ENCODE peak calls at places on chromosomes 11 and 22, in six cellular contexts. One of them, this sample, is unnamed.

GRCh38 chr11:2681408-2682145 is 18.2 kb downstream of the KCNQ1OT1 start:
- DNase-seq in osteocyte: peak
- DNase-seq in A549: no peak
- DNase-seq in activated CD8-positive, alpha-beta memory T cell treated with anti-CD3 and anti-CD28 coated beads for 4 hours: no peak
- DNase-seq in NCI-H345: no peak
- DNase-seq in AG20443: no peak
- DNase-seq in this sample: no peak

GRCh38 chr11:834371-835316 is 1.9 kb downstream of the CD151 start:
- DNase-seq in osteocyte: peak
- DNase-seq in A549: peak
- DNase-seq in activated CD8-positive, alpha-beta memory T cell treated with anti-CD3 and anti-CD28 coated beads for 4 hours: no peak
- DNase-seq in NCI-H345: no peak
- DNase-seq in AG20443: peak
- DNase-seq in this sample: peak

GRCh38 chr22:23110922-23111527 is 30.8 kb downstream of the RSPH14 start:
- DNase-seq in osteocyte: no peak
- DNase-seq in A549: no peak
- DNase-seq in activated CD8-positive, alpha-beta memory T cell treated with anti-CD3 and anti-CD28 coated beads for 4 hours: no peak
- DNase-seq in NCI-H345: peak
- DNase-seq in AG20443: no peak
- DNase-seq in this sample: no peak

GRCh38 chr22:31085493-31085824 is 4.3 kb downstream of the SMTN start:
- DNase-seq in osteocyte: no peak
- DNase-seq in A549: no peak
- DNase-seq in activated CD8-positive, alpha-beta memory T cell treated with anti-CD3 and anti-CD28 coated beads for 4 hours: no peak
- DNase-seq in NCI-H345: no peak
- DNase-seq in AG20443: no peak
- DNase-seq in this sample: no peak

GRCh38 chr22:43980579-43980978 is 25.3 kb downstream of the SAMM50 start:
- DNase-seq in osteocyte: no peak
- DNase-seq in A549: no peak
- DNase-seq in activated CD8-positive, alpha-beta memory T cell treated with anti-CD3 and anti-CD28 coated beads for 4 hours: no peak
- DNase-seq in NCI-H345: no peak
- DNase-seq in AG20443: no peak
- DNase-seq in this sample: no peak

GRCh38 chr11:69640995-69641581 is at the start of gene CCND1:
- DNase-seq in osteocyte: peak
- DNase-seq in A549: peak
- DNase-seq in activated CD8-positive, alpha-beta memory T cell treated with anti-CD3 and anti-CD28 coated beads for 4 hours: no peak
- DNase-seq in NCI-H345: peak
- DNase-seq in AG20443: peak
- DNase-seq in this sample: peak

GRCh38 chr22:42536166-42536565 is 16.6 kb upstream of the RRP7A start:
- DNase-seq in osteocyte: no peak
- DNase-seq in A549: no peak
- DNase-seq in activated CD8-positive, alpha-beta memory T cell treated with anti-CD3 and anti-CD28 coated beads for 4 hours: no peak
- DNase-seq in NCI-H345: no peak
- DNase-seq in AG20443: no peak
- DNase-seq in this sample: no peak

GRCh38 chr11:83044958-83045712 is 26.6 kb downstream of the RAB30 start:
- DNase-seq in osteocyte: no peak
- DNase-seq in A549: peak
- DNase-seq in activated CD8-positive, alpha-beta memory T cell treated with anti-CD3 and anti-CD28 coated beads for 4 hours: no peak
- DNase-seq in NCI-H345: peak
- DNase-seq in AG20443: peak
- DNase-seq in this sample: no peak

GRCh38 chr11:75204685-75205667 is 35.6 kb upstream of the TPBGL start:
- DNase-seq in osteocyte: peak
- DNase-seq in A549: peak
- DNase-seq in activated CD8-positive, alpha-beta memory T cell treated with anti-CD3 and anti-CD28 coated beads for 4 hours: peak
- DNase-seq in NCI-H345: peak
- DNase-seq in AG20443: peak
- DNase-seq in this sample: peak

GRCh38 chr22:21730535-21731308 is 4.9 kb downstream of the YPEL1 start:
- DNase-seq in osteocyte: no peak
- DNase-seq in A549: no peak
- DNase-seq in activated CD8-positive, alpha-beta memory T cell treated with anti-CD3 and anti-CD28 coated beads for 4 hours: no peak
- DNase-seq in NCI-H345: no peak
- DNase-seq in AG20443: no peak
- DNase-seq in this sample: no peak

GRCh38 chr22:46367707-46368191 is 32.2 kb downstream of the TRMU start:
- DNase-seq in osteocyte: no peak
- DNase-seq in A549: peak
- DNase-seq in activated CD8-positive, alpha-beta memory T cell treated with anti-CD3 and anti-CD28 coated beads for 4 hours: peak
- DNase-seq in NCI-H345: peak
- DNase-seq in AG20443: peak
- DNase-seq in this sample: peak

GRCh38 chr11:9642894-9643293 is 21.0 kb upstream of the SWAP70 start:
- DNase-seq in osteocyte: no peak
- DNase-seq in A549: no peak
- DNase-seq in activated CD8-positive, alpha-beta memory T cell treated with anti-CD3 and anti-CD28 coated beads for 4 hours: no peak
- DNase-seq in NCI-H345: no peak
- DNase-seq in AG20443: no peak
- DNase-seq in this sample: no peak

GRCh38 chr22:25054943-25055511 is 102.5 kb downstream of the KIAA1671 start:
- DNase-seq in osteocyte: no peak
- DNase-seq in A549: no peak
- DNase-seq in activated CD8-positive, alpha-beta memory T cell treated with anti-CD3 and anti-CD28 coated beads for 4 hours: no peak
- DNase-seq in NCI-H345: no peak
- DNase-seq in AG20443: no peak
- DNase-seq in this sample: no peak

GRCh38 chr22:42300286-42301071 is 30.0 kb upstream of the TCF20 start:
- DNase-seq in osteocyte: no peak
- DNase-seq in A549: no peak
- DNase-seq in activated CD8-positive, alpha-beta memory T cell treated with anti-CD3 and anti-CD28 coated beads for 4 hours: no peak
- DNase-seq in NCI-H345: no peak
- DNase-seq in AG20443: no peak
- DNase-seq in this sample: no peak

GRCh38 chr22:43861529-43861928 is 784 bp downstream of the SULT4A1 start:
- DNase-seq in osteocyte: no peak
- DNase-seq in A549: no peak
- DNase-seq in activated CD8-positive, alpha-beta memory T cell treated with anti-CD3 and anti-CD28 coated beads for 4 hours: no peak
- DNase-seq in NCI-H345: no peak
- DNase-seq in AG20443: no peak
- DNase-seq in this sample: no peak

GRCh38 chr11:90738799-90739198 is 516.0 kb upstream of the CHORDC1 start:
- DNase-seq in osteocyte: no peak
- DNase-seq in A549: no peak
- DNase-seq in activated CD8-positive, alpha-beta memory T cell treated with anti-CD3 and anti-CD28 coated beads for 4 hours: no peak
- DNase-seq in NCI-H345: no peak
- DNase-seq in AG20443: no peak
- DNase-seq in this sample: no peak

GRCh38 chr22:24176040-24176439 is 5.2 kb upstream of the SUSD2 start:
- DNase-seq in osteocyte: no peak
- DNase-seq in A549: no peak
- DNase-seq in activated CD8-positive, alpha-beta memory T cell treated with anti-CD3 and anti-CD28 coated beads for 4 hours: no peak
- DNase-seq in NCI-H345: no peak
- DNase-seq in AG20443: no peak
- DNase-seq in this sample: no peak

GRCh38 chr11:107665016-107665415 is 46.8 kb downstream of the SLN start:
- DNase-seq in osteocyte: no peak
- DNase-seq in A549: no peak
- DNase-seq in activated CD8-positive, alpha-beta memory T cell treated with anti-CD3 and anti-CD28 coated beads for 4 hours: no peak
- DNase-seq in NCI-H345: peak
- DNase-seq in AG20443: no peak
- DNase-seq in this sample: no peak

GRCh38 chr11:40037005-40037404 is 1422.4 kb downstream of the LRRC4C start:
- DNase-seq in osteocyte: no peak
- DNase-seq in A549: no peak
- DNase-seq in activated CD8-positive, alpha-beta memory T cell treated with anti-CD3 and anti-CD28 coated beads for 4 hours: no peak
- DNase-seq in NCI-H345: no peak
- DNase-seq in AG20443: no peak
- DNase-seq in this sample: no peak

GRCh38 chr22:39894554-39895092 is 1.1 kb upstream of the ENTHD1 start:
- DNase-seq in osteocyte: no peak
- DNase-seq in A549: no peak
- DNase-seq in activated CD8-positive, alpha-beta memory T cell treated with anti-CD3 and anti-CD28 coated beads for 4 hours: no peak
- DNase-seq in NCI-H345: no peak
- DNase-seq in AG20443: no peak
- DNase-seq in this sample: no peak

GRCh38 chr22:45574069-45574703 is 71.5 kb downstream of the FBLN1 start:
- DNase-seq in osteocyte: no peak
- DNase-seq in A549: no peak
- DNase-seq in activated CD8-positive, alpha-beta memory T cell treated with anti-CD3 and anti-CD28 coated beads for 4 hours: no peak
- DNase-seq in NCI-H345: no peak
- DNase-seq in AG20443: no peak
- DNase-seq in this sample: no peak

GRCh38 chr11:80718611-80719291 is 1277.9 kb upstream of the TENM4 start:
- DNase-seq in osteocyte: no peak
- DNase-seq in A549: no peak
- DNase-seq in activated CD8-positive, alpha-beta memory T cell treated with anti-CD3 and anti-CD28 coated beads for 4 hours: no peak
- DNase-seq in NCI-H345: no peak
- DNase-seq in AG20443: no peak
- DNase-seq in this sample: no peak

GRCh38 chr11:107675902-107676301 is 36.0 kb downstream of the SLN start:
- DNase-seq in osteocyte: no peak
- DNase-seq in A549: no peak
- DNase-seq in activated CD8-positive, alpha-beta memory T cell treated with anti-CD3 and anti-CD28 coated beads for 4 hours: no peak
- DNase-seq in NCI-H345: no peak
- DNase-seq in AG20443: no peak
- DNase-seq in this sample: no peak

GRCh38 chr11:19788435-19788834 is 75.8 kb downstream of the NAV2 start:
- DNase-seq in osteocyte: no peak
- DNase-seq in A549: no peak
- DNase-seq in activated CD8-positive, alpha-beta memory T cell treated with anti-CD3 and anti-CD28 coated beads for 4 hours: no peak
- DNase-seq in NCI-H345: no peak
- DNase-seq in AG20443: no peak
- DNase-seq in this sample: no peak

GRCh38 chr11:120563698-120564572 is 52.4 kb downstream of the GRIK4 start:
- DNase-seq in osteocyte: no peak
- DNase-seq in A549: no peak
- DNase-seq in activated CD8-positive, alpha-beta memory T cell treated with anti-CD3 and anti-CD28 coated beads for 4 hours: no peak
- DNase-seq in NCI-H345: peak
- DNase-seq in AG20443: no peak
- DNase-seq in this sample: no peak

GRCh38 chr11:40491341-40491740 is 968.1 kb downstream of the LRRC4C start:
- DNase-seq in osteocyte: no peak
- DNase-seq in A549: no peak
- DNase-seq in activated CD8-positive, alpha-beta memory T cell treated with anti-CD3 and anti-CD28 coated beads for 4 hours: no peak
- DNase-seq in NCI-H345: no peak
- DNase-seq in AG20443: no peak
- DNase-seq in this sample: no peak

GRCh38 chr11:47641585-47642098 is 717 bp downstream of the MTCH2 start:
- DNase-seq in osteocyte: no peak
- DNase-seq in A549: no peak
- DNase-seq in activated CD8-positive, alpha-beta memory T cell treated with anti-CD3 and anti-CD28 coated beads for 4 hours: no peak
- DNase-seq in NCI-H345: no peak
- DNase-seq in AG20443: no peak
- DNase-seq in this sample: no peak

GRCh38 chr11:44443836-44444769 is 121.4 kb upstream of the CD82 start:
- DNase-seq in osteocyte: no peak
- DNase-seq in A549: no peak
- DNase-seq in activated CD8-positive, alpha-beta memory T cell treated with anti-CD3 and anti-CD28 coated beads for 4 hours: no peak
- DNase-seq in NCI-H345: no peak
- DNase-seq in AG20443: no peak
- DNase-seq in this sample: no peak

GRCh38 chr11:34417203-34417602 is 21.5 kb upstream of the CAT start:
- DNase-seq in osteocyte: no peak
- DNase-seq in A549: no peak
- DNase-seq in activated CD8-positive, alpha-beta memory T cell treated with anti-CD3 and anti-CD28 coated beads for 4 hours: no peak
- DNase-seq in NCI-H345: no peak
- DNase-seq in AG20443: no peak
- DNase-seq in this sample: no peak

GRCh38 chr11:62493801-62494200 is 52.8 kb downstream of the AHNAK start:
- DNase-seq in osteocyte: no peak
- DNase-seq in A549: no peak
- DNase-seq in activated CD8-positive, alpha-beta memory T cell treated with anti-CD3 and anti-CD28 coated beads for 4 hours: no peak
- DNase-seq in NCI-H345: no peak
- DNase-seq in AG20443: no peak
- DNase-seq in this sample: no peak

This sample was measured in trophoblast cell.